ENCODE peak calls at places on chromosomes 6 and 20, in four cellular contexts. U, Z, M and J are unnamed samples.
A peak's percentile ranks its signal among the peaks of the same experiment; 100 is the strongest.

GRCh38 chr6:108203189-108204119 is 37.6 kb downstream of the NR2E1 start:
- DNase-seq in U (peak; percentile 45), Z (no peak), M (no peak), J (peak; percentile 52)

GRCh38 chr6:122712093-122712863 is 67.2 kb upstream of the FABP7 start:
- DNase-seq in U (no peak), Z (peak; percentile 71), M (no peak), J (no peak)

GRCh38 chr20:48689388-48689787 is 138.4 kb downstream of the PREX1 start:
- DNase-seq in U (no peak), Z (no peak), M (no peak), J (no peak)

GRCh38 chr20:25549172-25549865 is 36.0 kb downstream of the NINL start:
- DNase-seq in U (no peak), Z (no peak), M (no peak), J (peak; percentile 35)

GRCh38 chr6:52015953-52016352 is 71.5 kb downstream of the PKHD1 start:
- DNase-seq in U (no peak), Z (no peak), M (no peak), J (no peak)

GRCh38 chr20:34861386-34862084 is 11.1 kb downstream of the GGT7 start:
- DNase-seq in U (no peak), Z (peak; percentile 5), M (no peak), J (no peak)

GRCh38 chr20:10315138-10315537 is 96.5 kb downstream of the SNAP25 start:
- DNase-seq in U (no peak), Z (no peak), M (no peak), J (peak; percentile 24)

GRCh38 chr6:151111670-151112069 is 128.1 kb upstream of the AKAP12 start:
- DNase-seq in U (no peak), Z (no peak), M (no peak), J (no peak)

GRCh38 chr6:42532038-42532669 is 31.7 kb upstream of the UBR2 start:
- DNase-seq in U (no peak), Z (peak; percentile 68), M (peak; percentile 77), J (peak; percentile 64)

GRCh38 chr20:2984956-2985661 is 58.3 kb upstream of the GNRH2 start:
- DNase-seq in U (no peak), Z (peak; percentile 13), M (no peak), J (no peak)

GRCh38 chr6:11972270-11972669 is 39.8 kb upstream of the HIVEP1 start:
- DNase-seq in U (no peak), Z (no peak), M (no peak), J (no peak)

GRCh38 chr20:62984666-62985065 is 22.1 kb downstream of the BHLHE23 start:
- DNase-seq in U (no peak), Z (no peak), M (no peak), J (no peak)

GRCh38 chr20:3000852-3001523 is 42.4 kb upstream of the GNRH2 start:
- DNase-seq in U (no peak), Z (peak; percentile 18), M (peak; percentile 80), J (no peak)

GRCh38 chr6:27505209-27506027 is 32.5 kb upstream of the ZNF184 start:
- DNase-seq in U (peak; percentile 63), Z (peak; percentile 83), M (peak; percentile 92), J (peak; percentile 86)

GRCh38 chr20:64057628-64058498 is 5.1 kb upstream of the TCEA2 start:
- DNase-seq in U (no peak), Z (peak; percentile 91), M (peak; percentile 69), J (peak; percentile 83)

GRCh38 chr6:155317186-155317585 is 2.9 kb upstream of the TFB1M start:
- DNase-seq in U (no peak), Z (no peak), M (no peak), J (no peak)

GRCh38 chr20:63406617-63407245 is 45.6 kb upstream of the CHRNA4 start:
- DNase-seq in U (no peak), Z (no peak), M (no peak), J (no peak)

GRCh38 chr20:52313335-52313963 is 121.9 kb upstream of the ZFP64 start:
- DNase-seq in U (no peak), Z (no peak), M (peak; percentile 59), J (peak; percentile 60)

GRCh38 chr6:2976571-2977085 is 5.3 kb upstream of the SERPINB6 start:
- DNase-seq in U (no peak), Z (no peak), M (no peak), J (no peak)

GRCh38 chr20:50475879-50476292 is 34.3 kb upstream of the PTPN1 start:
- DNase-seq in U (no peak), Z (peak; percentile 83), M (peak; percentile 62), J (peak; percentile 83)

GRCh38 chr6:102981631-102982030 is 1588.1 kb downstream of the GRIK2 start:
- DNase-seq in U (no peak), Z (no peak), M (no peak), J (no peak)

GRCh38 chr6:18425218-18425617 is 38.1 kb downstream of the RNF144B start:
- DNase-seq in U (no peak), Z (no peak), M (no peak), J (no peak)

GRCh38 chr6:108353853-108354252 is 59.0 kb downstream of the AFG1L start:
- DNase-seq in U (no peak), Z (no peak), M (no peak), J (no peak)

GRCh38 chr20:41049451-41049850 is 20.8 kb downstream of the TOP1 start:
- DNase-seq in U (no peak), Z (no peak), M (no peak), J (no peak)

GRCh38 chr20:16575390-16576140 is 2.3 kb upstream of the KIF16B start:
- DNase-seq in U (no peak), Z (no peak), M (no peak), J (no peak)

GRCh38 chr6:122712864-122713612 is 66.5 kb upstream of the FABP7 start:
- DNase-seq in U (no peak), Z (no peak), M (no peak), J (no peak)

GRCh38 chr6:105798057-105798456 is 288.1 kb upstream of the PRDM1 start:
- DNase-seq in U (no peak), Z (no peak), M (no peak), J (no peak)

GRCh38 chr6:38554700-38555413 is 84.9 kb downstream of the BTBD9 start:
- DNase-seq in U (no peak), Z (no peak), M (no peak), J (no peak)

GRCh38 chr20:62193079-62194025 is 10.5 kb downstream of the MTG2 start:
- DNase-seq in U (no peak), Z (no peak), M (no peak), J (no peak)

GRCh38 chr6:148251286-148251685 is 91.4 kb upstream of the SASH1 start:
- DNase-seq in U (no peak), Z (no peak), M (peak; percentile 46), J (peak; percentile 37)

GRCh38 chr20:8305449-8305978 is 173.4 kb downstream of the PLCB1 start:
- DNase-seq in U (peak; percentile 30), Z (peak; percentile 24), M (peak; percentile 71), J (peak; percentile 83)

GRCh38 chr20:13458860-13459451 is 179.8 kb downstream of the TASP1 start:
- DNase-seq in U (no peak), Z (peak; percentile 46), M (peak; percentile 59), J (peak; percentile 61)

GRCh38 chr6:12472601-12473038 is 182.5 kb downstream of the EDN1 start:
- DNase-seq in U (no peak), Z (no peak), M (peak; percentile 50), J (peak; percentile 68)

GRCh38 chr6:160733045-160733646 is 31.1 kb downstream of the PLG start:
- DNase-seq in U (no peak), Z (peak; percentile 57), M (peak; percentile 47), J (peak; percentile 47)

GRCh38 chr6:113522376-113522775 is 334.8 kb upstream of the MARCKS start:
- DNase-seq in U (no peak), Z (no peak), M (no peak), J (no peak)

GRCh38 chr6:66179363-66179762 is 472.3 kb upstream of the EYS start:
- DNase-seq in U (no peak), Z (no peak), M (no peak), J (no peak)

GRCh38 chr6:18245642-18246041 is 18.7 kb downstream of the DEK start:
- DNase-seq in U (no peak), Z (no peak), M (no peak), J (no peak)

GRCh38 chr20:44619294-44619693 is 32.2 kb downstream of the ADA start:
- DNase-seq in U (no peak), Z (no peak), M (no peak), J (no peak)
- TF ChIP-seq RFX5 in U (no peak), Z (no peak), M (no peak), J (no peak)

GRCh38 chr20:37334450-37334849 is 11.5 kb upstream of the SRC start:
- DNase-seq in U (no peak), Z (no peak), M (no peak), J (no peak)

GRCh38 chr20:37335642-37336368 is 10.1 kb upstream of the SRC start:
- DNase-seq in U (no peak), Z (peak; percentile 46), M (peak; percentile 48), J (peak; percentile 48)

GRCh38 chr20:37333848-37334318 is 12.1 kb upstream of the SRC start:
- DNase-seq in U (no peak), Z (no peak), M (no peak), J (peak; percentile 50)

GRCh38 chr20:37331060-37331857 is 14.7 kb upstream of the SRC start:
- DNase-seq in U (no peak), Z (no peak), M (no peak), J (no peak)

DNA sequence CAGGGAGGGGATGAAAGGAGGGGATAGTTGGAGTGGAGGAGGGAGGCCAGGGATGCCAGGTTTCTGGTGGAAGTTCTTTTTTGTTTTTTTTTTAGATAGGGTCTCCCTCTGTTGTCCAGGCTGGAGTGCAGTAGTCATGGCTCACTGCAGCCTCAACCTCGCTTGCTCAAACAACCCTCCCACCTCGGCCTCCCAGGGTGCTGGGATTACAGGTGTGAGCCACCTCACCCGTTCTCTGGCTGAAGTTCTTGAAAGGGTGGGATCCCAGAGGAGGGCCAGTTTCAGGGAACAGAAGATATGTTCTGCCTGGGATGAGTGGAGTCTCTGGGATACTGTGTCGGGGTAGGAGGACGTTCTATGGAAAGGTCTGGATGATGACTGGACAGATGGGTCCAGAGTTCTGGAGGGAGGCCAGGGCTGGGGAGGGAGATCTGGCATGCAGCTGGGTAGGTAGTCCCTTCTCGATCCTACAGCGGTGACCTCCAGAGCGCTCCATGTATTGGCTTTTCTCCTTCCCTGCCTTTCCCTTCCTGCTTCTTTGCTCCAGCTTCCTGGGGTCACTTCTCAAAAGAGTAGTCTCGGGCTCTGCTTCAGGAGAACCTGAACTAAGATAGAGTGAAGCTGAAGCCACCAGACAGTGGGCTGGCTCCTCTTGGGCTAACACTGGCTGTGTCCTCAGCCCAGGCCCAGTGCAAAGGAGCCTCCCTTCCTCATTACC is 12.7 kb upstream of the SRC start:
- DNase-seq in U (no peak), Z (no peak), M (no peak), J (no peak)
- TF ChIP-seq ESRRA in U (no peak), Z (no peak), M (no peak), J (no peak)

GRCh38 chr6:49564552-49564951 is 14.1 kb downstream of the C6orf141 start:
- DNase-seq in U (no peak), Z (no peak), M (no peak), J (peak; percentile 21)

GRCh38 chr6:49563006-49563886 is 12.8 kb downstream of the C6orf141 start:
- DNase-seq in U (no peak), Z (no peak), M (no peak), J (no peak)

GRCh38 chr6:49570474-49571079 is 20.1 kb downstream of the C6orf141 start:
- DNase-seq in U (no peak), Z (no peak), M (peak; percentile 48), J (peak; percentile 37)

GRCh38 chr6:49565261-49565660 is 14.8 kb downstream of the C6orf141 start:
- DNase-seq in U (no peak), Z (no peak), M (no peak), J (no peak)

GRCh38 chr6:49565855-49566254 is 15.4 kb downstream of the C6orf141 start:
- DNase-seq in U (no peak), Z (no peak), M (no peak), J (peak; percentile 46)
- TF ChIP-seq RFX5 in U (no peak), Z (no peak), M (no peak), J (no peak)

GRCh38 chr20:21548390-21549035 is 34.6 kb upstream of the NKX2-2 start:
- DNase-seq in U (peak; percentile 46), Z (no peak), M (no peak), J (no peak)
- TF ChIP-seq ESRRA in U (no peak), Z (no peak), M (no peak), J (no peak)